ENCODE peak calls at places on chromosome 15, in ten cellular contexts. One of them, this sample, is unnamed.

GRCh38 chr15:92009162-92009561 is 155.7 kb downstream of the SLCO3A1 start:
- DNase-seq in effector memory CD8-positive, alpha-beta T cell: no peak
- DNase-seq in foreskin fibroblast: no peak
- DNase-seq in K562: no peak
- DNase-seq in NAMALWA: no peak
- DNase-seq in cardiac muscle cell: no peak
- DNase-seq in hepatic stellate cell: no peak
- DNase-seq in posterior cingulate gyrus: no peak
- DNase-seq in M059J: no peak
- DNase-seq in activated T-cell treated with anti-CD3 and anti-CD28 coated beads, Interleukin-2, amount 50 U/mL, for 72 hours: peak
- DNase-seq in this sample: no peak

GRCh38 chr15:77107068-77107467 is 36.2 kb upstream of the TSPAN3 start:
- DNase-seq in K562: no peak
- DNase-seq in activated T-cell treated with anti-CD3 and anti-CD28 coated beads, Interleukin-2, amount 50 U/mL, for 72 hours: no peak
- DNase-seq in effector memory CD8-positive, alpha-beta T cell: no peak
- DNase-seq in posterior cingulate gyrus: no peak
- DNase-seq in cardiac muscle cell: peak
- DNase-seq in hepatic stellate cell: peak
- DNase-seq in NAMALWA: no peak
- DNase-seq in M059J: no peak
- DNase-seq in foreskin fibroblast: peak
- DNase-seq in this sample: no peak

GRCh38 chr15:70033529-70034140 is 64.1 kb downstream of the TLE3 start:
- DNase-seq in foreskin fibroblast: peak
- DNase-seq in hepatic stellate cell: no peak
- DNase-seq in cardiac muscle cell: peak
- DNase-seq in effector memory CD8-positive, alpha-beta T cell: no peak
- DNase-seq in posterior cingulate gyrus: no peak
- DNase-seq in M059J: peak
- DNase-seq in NAMALWA: no peak
- DNase-seq in K562: no peak
- DNase-seq in activated T-cell treated with anti-CD3 and anti-CD28 coated beads, Interleukin-2, amount 50 U/mL, for 72 hours: no peak
- DNase-seq in this sample: no peak

GRCh38 chr15:37695719-37696118 is 238.7 kb upstream of the TMCO5A start:
- DNase-seq in NAMALWA: no peak
- DNase-seq in foreskin fibroblast: peak
- DNase-seq in M059J: peak
- DNase-seq in hepatic stellate cell: peak
- DNase-seq in effector memory CD8-positive, alpha-beta T cell: no peak
- DNase-seq in cardiac muscle cell: peak
- DNase-seq in posterior cingulate gyrus: no peak
- DNase-seq in K562: no peak
- DNase-seq in activated T-cell treated with anti-CD3 and anti-CD28 coated beads, Interleukin-2, amount 50 U/mL, for 72 hours: no peak
- DNase-seq in this sample: no peak

GRCh38 chr15:51736069-51736468 is 1.4 kb downstream of the LYSMD2 start:
- DNase-seq in cardiac muscle cell: peak
- DNase-seq in M059J: no peak
- DNase-seq in K562: no peak
- DNase-seq in hepatic stellate cell: no peak
- DNase-seq in posterior cingulate gyrus: no peak
- DNase-seq in effector memory CD8-positive, alpha-beta T cell: no peak
- DNase-seq in activated T-cell treated with anti-CD3 and anti-CD28 coated beads, Interleukin-2, amount 50 U/mL, for 72 hours: peak
- DNase-seq in NAMALWA: peak
- DNase-seq in foreskin fibroblast: peak
- DNase-seq in this sample: no peak

GRCh38 chr15:40461958-40462357 is 8.8 kb upstream of the CHST14 start:
- DNase-seq in activated T-cell treated with anti-CD3 and anti-CD28 coated beads, Interleukin-2, amount 50 U/mL, for 72 hours: no peak
- DNase-seq in K562: no peak
- DNase-seq in hepatic stellate cell: no peak
- DNase-seq in cardiac muscle cell: no peak
- DNase-seq in posterior cingulate gyrus: no peak
- DNase-seq in effector memory CD8-positive, alpha-beta T cell: no peak
- DNase-seq in NAMALWA: no peak
- DNase-seq in M059J: no peak
- DNase-seq in foreskin fibroblast: no peak
- DNase-seq in this sample: no peak

GRCh38 chr15:50830477-50831354 is 65.2 kb upstream of the SPPL2A start:
- DNase-seq in hepatic stellate cell: no peak
- DNase-seq in activated T-cell treated with anti-CD3 and anti-CD28 coated beads, Interleukin-2, amount 50 U/mL, for 72 hours: no peak
- DNase-seq in cardiac muscle cell: no peak
- DNase-seq in K562: no peak
- DNase-seq in foreskin fibroblast: no peak
- DNase-seq in NAMALWA: no peak
- DNase-seq in M059J: no peak
- DNase-seq in posterior cingulate gyrus: no peak
- DNase-seq in effector memory CD8-positive, alpha-beta T cell: no peak
- DNase-seq in this sample: no peak

GRCh38 chr15:35271371-35272043 is 186.4 kb upstream of the NANOGP8 start:
- DNase-seq in foreskin fibroblast: peak
- DNase-seq in effector memory CD8-positive, alpha-beta T cell: no peak
- DNase-seq in M059J: peak
- DNase-seq in K562: no peak
- DNase-seq in hepatic stellate cell: peak
- DNase-seq in cardiac muscle cell: no peak
- DNase-seq in NAMALWA: no peak
- DNase-seq in posterior cingulate gyrus: no peak
- DNase-seq in activated T-cell treated with anti-CD3 and anti-CD28 coated beads, Interleukin-2, amount 50 U/mL, for 72 hours: no peak
- DNase-seq in this sample: no peak

GRCh38 chr15:38683382-38684242 is 119.0 kb upstream of the RASGRP1 start:
- DNase-seq in posterior cingulate gyrus: peak
- DNase-seq in K562: peak
- DNase-seq in effector memory CD8-positive, alpha-beta T cell: peak
- DNase-seq in foreskin fibroblast: peak
- DNase-seq in activated T-cell treated with anti-CD3 and anti-CD28 coated beads, Interleukin-2, amount 50 U/mL, for 72 hours: peak
- DNase-seq in hepatic stellate cell: peak
- DNase-seq in cardiac muscle cell: peak
- DNase-seq in M059J: peak
- DNase-seq in NAMALWA: peak
- DNase-seq in this sample: peak

GRCh38 chr15:74545061-74545460 is 4.0 kb downstream of the ARID3B start:
- DNase-seq in posterior cingulate gyrus: no peak
- DNase-seq in K562: no peak
- DNase-seq in activated T-cell treated with anti-CD3 and anti-CD28 coated beads, Interleukin-2, amount 50 U/mL, for 72 hours: no peak
- DNase-seq in effector memory CD8-positive, alpha-beta T cell: no peak
- DNase-seq in cardiac muscle cell: no peak
- DNase-seq in hepatic stellate cell: no peak
- DNase-seq in M059J: no peak
- DNase-seq in NAMALWA: no peak
- DNase-seq in foreskin fibroblast: no peak
- DNase-seq in this sample: no peak

GRCh38 chr15:100335335-100335999 is 6.3 kb downstream of the ADAMTS17 start:
- DNase-seq in K562: no peak
- DNase-seq in effector memory CD8-positive, alpha-beta T cell: no peak
- DNase-seq in activated T-cell treated with anti-CD3 and anti-CD28 coated beads, Interleukin-2, amount 50 U/mL, for 72 hours: no peak
- DNase-seq in hepatic stellate cell: no peak
- DNase-seq in cardiac muscle cell: no peak
- DNase-seq in foreskin fibroblast: no peak
- DNase-seq in NAMALWA: no peak
- DNase-seq in posterior cingulate gyrus: no peak
- DNase-seq in M059J: peak
- DNase-seq in this sample: no peak

GRCh38 chr15:20345401-20345958 is 196.1 kb downstream of the GOLGA6L6 start:
- DNase-seq in activated T-cell treated with anti-CD3 and anti-CD28 coated beads, Interleukin-2, amount 50 U/mL, for 72 hours: no peak
- DNase-seq in posterior cingulate gyrus: no peak
- DNase-seq in hepatic stellate cell: peak
- DNase-seq in effector memory CD8-positive, alpha-beta T cell: no peak
- DNase-seq in M059J: no peak
- DNase-seq in NAMALWA: no peak
- DNase-seq in cardiac muscle cell: no peak
- DNase-seq in K562: peak
- DNase-seq in foreskin fibroblast: no peak
- DNase-seq in this sample: no peak

GRCh38 chr15:39075311-39075710 is 505.6 kb upstream of the THBS1 start:
- DNase-seq in effector memory CD8-positive, alpha-beta T cell: no peak
- DNase-seq in posterior cingulate gyrus: no peak
- DNase-seq in NAMALWA: no peak
- DNase-seq in activated T-cell treated with anti-CD3 and anti-CD28 coated beads, Interleukin-2, amount 50 U/mL, for 72 hours: no peak
- DNase-seq in M059J: peak
- DNase-seq in hepatic stellate cell: no peak
- DNase-seq in foreskin fibroblast: peak
- DNase-seq in K562: no peak
- DNase-seq in cardiac muscle cell: peak
- DNase-seq in this sample: no peak

GRCh38 chr15:32866486-32867312 is 148.9 kb downstream of the GREM1 start:
- DNase-seq in NAMALWA: no peak
- DNase-seq in cardiac muscle cell: no peak
- DNase-seq in hepatic stellate cell: no peak
- DNase-seq in posterior cingulate gyrus: no peak
- DNase-seq in foreskin fibroblast: no peak
- DNase-seq in effector memory CD8-positive, alpha-beta T cell: no peak
- DNase-seq in M059J: peak
- DNase-seq in K562: no peak
- DNase-seq in activated T-cell treated with anti-CD3 and anti-CD28 coated beads, Interleukin-2, amount 50 U/mL, for 72 hours: no peak
- DNase-seq in this sample: no peak

GRCh38 chr15:52797625-52798501 is 7.7 kb upstream of the ONECUT1 start:
- DNase-seq in NAMALWA: no peak
- DNase-seq in M059J: no peak
- DNase-seq in effector memory CD8-positive, alpha-beta T cell: no peak
- DNase-seq in foreskin fibroblast: no peak
- DNase-seq in hepatic stellate cell: no peak
- DNase-seq in cardiac muscle cell: no peak
- DNase-seq in activated T-cell treated with anti-CD3 and anti-CD28 coated beads, Interleukin-2, amount 50 U/mL, for 72 hours: no peak
- DNase-seq in posterior cingulate gyrus: no peak
- DNase-seq in K562: no peak
- DNase-seq in this sample: no peak

GRCh38 chr15:57310876-57311275 is 65.4 kb upstream of the CGNL1 start:
- DNase-seq in M059J: no peak
- DNase-seq in foreskin fibroblast: no peak
- DNase-seq in cardiac muscle cell: no peak
- DNase-seq in K562: no peak
- DNase-seq in effector memory CD8-positive, alpha-beta T cell: no peak
- DNase-seq in posterior cingulate gyrus: no peak
- DNase-seq in NAMALWA: no peak
- DNase-seq in hepatic stellate cell: no peak
- DNase-seq in activated T-cell treated with anti-CD3 and anti-CD28 coated beads, Interleukin-2, amount 50 U/mL, for 72 hours: no peak
- DNase-seq in this sample: no peak

GRCh38 chr15:57881972-57882371 is 175.5 kb downstream of the POLR2M start:
- DNase-seq in foreskin fibroblast: no peak
- DNase-seq in NAMALWA: no peak
- DNase-seq in posterior cingulate gyrus: no peak
- DNase-seq in effector memory CD8-positive, alpha-beta T cell: no peak
- DNase-seq in K562: no peak
- DNase-seq in M059J: no peak
- DNase-seq in hepatic stellate cell: no peak
- DNase-seq in activated T-cell treated with anti-CD3 and anti-CD28 coated beads, Interleukin-2, amount 50 U/mL, for 72 hours: no peak
- DNase-seq in cardiac muscle cell: no peak
- DNase-seq in this sample: no peak

GRCh38 chr15:55627730-55628368 is 39.7 kb upstream of the PYGO1 start:
- DNase-seq in activated T-cell treated with anti-CD3 and anti-CD28 coated beads, Interleukin-2, amount 50 U/mL, for 72 hours: no peak
- DNase-seq in M059J: peak
- DNase-seq in K562: no peak
- DNase-seq in foreskin fibroblast: peak
- DNase-seq in cardiac muscle cell: peak
- DNase-seq in NAMALWA: no peak
- DNase-seq in posterior cingulate gyrus: no peak
- DNase-seq in effector memory CD8-positive, alpha-beta T cell: no peak
- DNase-seq in hepatic stellate cell: peak
- DNase-seq in this sample: no peak

GRCh38 chr15:36458406-36458805 is 121.0 kb upstream of the CDIN1 start:
- DNase-seq in M059J: no peak
- DNase-seq in hepatic stellate cell: no peak
- DNase-seq in NAMALWA: no peak
- DNase-seq in cardiac muscle cell: peak
- DNase-seq in posterior cingulate gyrus: no peak
- DNase-seq in activated T-cell treated with anti-CD3 and anti-CD28 coated beads, Interleukin-2, amount 50 U/mL, for 72 hours: no peak
- DNase-seq in foreskin fibroblast: peak
- DNase-seq in K562: no peak
- DNase-seq in effector memory CD8-positive, alpha-beta T cell: no peak
- DNase-seq in this sample: no peak

GRCh38 chr15:49688135-49688790 is 67.4 kb downstream of the DTWD1 start:
- DNase-seq in NAMALWA: no peak
- DNase-seq in hepatic stellate cell: no peak
- DNase-seq in foreskin fibroblast: peak
- DNase-seq in K562: no peak
- DNase-seq in activated T-cell treated with anti-CD3 and anti-CD28 coated beads, Interleukin-2, amount 50 U/mL, for 72 hours: no peak
- DNase-seq in M059J: no peak
- DNase-seq in posterior cingulate gyrus: peak
- DNase-seq in effector memory CD8-positive, alpha-beta T cell: no peak
- DNase-seq in cardiac muscle cell: peak
- DNase-seq in this sample: no peak

GRCh38 chr15:73225358-73226015 is 143.3 kb downstream of the HCN4 start:
- DNase-seq in hepatic stellate cell: no peak
- DNase-seq in effector memory CD8-positive, alpha-beta T cell: peak
- DNase-seq in posterior cingulate gyrus: no peak
- DNase-seq in K562: peak
- DNase-seq in cardiac muscle cell: no peak
- DNase-seq in activated T-cell treated with anti-CD3 and anti-CD28 coated beads, Interleukin-2, amount 50 U/mL, for 72 hours: peak
- DNase-seq in NAMALWA: no peak
- DNase-seq in foreskin fibroblast: no peak
- DNase-seq in M059J: peak
- DNase-seq in this sample: no peak

GRCh38 chr15:68419301-68420175 is 12.4 kb downstream of the ITGA11 start:
- DNase-seq in M059J: peak
- DNase-seq in effector memory CD8-positive, alpha-beta T cell: no peak
- DNase-seq in NAMALWA: no peak
- DNase-seq in K562: no peak
- DNase-seq in hepatic stellate cell: no peak
- DNase-seq in foreskin fibroblast: peak
- DNase-seq in posterior cingulate gyrus: no peak
- DNase-seq in activated T-cell treated with anti-CD3 and anti-CD28 coated beads, Interleukin-2, amount 50 U/mL, for 72 hours: no peak
- DNase-seq in cardiac muscle cell: no peak
- DNase-seq in this sample: no peak

GRCh38 chr15:66899555-66900350 is 165.6 kb upstream of the SMAD3 start:
- DNase-seq in K562: no peak
- DNase-seq in NAMALWA: no peak
- DNase-seq in effector memory CD8-positive, alpha-beta T cell: no peak
- DNase-seq in hepatic stellate cell: peak
- DNase-seq in activated T-cell treated with anti-CD3 and anti-CD28 coated beads, Interleukin-2, amount 50 U/mL, for 72 hours: no peak
- DNase-seq in posterior cingulate gyrus: no peak
- DNase-seq in foreskin fibroblast: peak
- DNase-seq in cardiac muscle cell: no peak
- DNase-seq in M059J: peak
- DNase-seq in this sample: no peak

GRCh38 chr15:91258436-91258779 is 158.4 kb downstream of the SV2B start:
- DNase-seq in cardiac muscle cell: no peak
- DNase-seq in K562: no peak
- DNase-seq in NAMALWA: peak
- DNase-seq in posterior cingulate gyrus: no peak
- DNase-seq in activated T-cell treated with anti-CD3 and anti-CD28 coated beads, Interleukin-2, amount 50 U/mL, for 72 hours: peak
- DNase-seq in foreskin fibroblast: no peak
- DNase-seq in hepatic stellate cell: no peak
- DNase-seq in M059J: peak
- DNase-seq in effector memory CD8-positive, alpha-beta T cell: no peak
- DNase-seq in this sample: no peak

GRCh38 chr15:74156678-74157411 is 16.7 kb upstream of the ISLR start:
- DNase-seq in NAMALWA: no peak
- DNase-seq in cardiac muscle cell: peak
- DNase-seq in hepatic stellate cell: peak
- DNase-seq in M059J: no peak
- DNase-seq in activated T-cell treated with anti-CD3 and anti-CD28 coated beads, Interleukin-2, amount 50 U/mL, for 72 hours: no peak
- DNase-seq in posterior cingulate gyrus: peak
- DNase-seq in effector memory CD8-positive, alpha-beta T cell: no peak
- DNase-seq in K562: no peak
- DNase-seq in foreskin fibroblast: no peak
- DNase-seq in this sample: no peak

GRCh38 chr15:96351801-96352593 is 21.5 kb downstream of the NR2F2 start:
- DNase-seq in activated T-cell treated with anti-CD3 and anti-CD28 coated beads, Interleukin-2, amount 50 U/mL, for 72 hours: no peak
- DNase-seq in cardiac muscle cell: no peak
- DNase-seq in M059J: no peak
- DNase-seq in posterior cingulate gyrus: no peak
- DNase-seq in effector memory CD8-positive, alpha-beta T cell: no peak
- DNase-seq in hepatic stellate cell: no peak
- DNase-seq in K562: no peak
- DNase-seq in foreskin fibroblast: peak
- DNase-seq in NAMALWA: no peak
- DNase-seq in this sample: no peak

GRCh38 chr15:32849769-32850668 is 132.2 kb downstream of the GREM1 start:
- DNase-seq in M059J: peak
- DNase-seq in activated T-cell treated with anti-CD3 and anti-CD28 coated beads, Interleukin-2, amount 50 U/mL, for 72 hours: no peak
- DNase-seq in posterior cingulate gyrus: no peak
- DNase-seq in NAMALWA: no peak
- DNase-seq in K562: no peak
- DNase-seq in effector memory CD8-positive, alpha-beta T cell: no peak
- DNase-seq in foreskin fibroblast: peak
- DNase-seq in cardiac muscle cell: peak
- DNase-seq in hepatic stellate cell: peak
- DNase-seq in this sample: no peak

GRCh38 chr15:55742927-55743614 is at the start of gene PRTG:
- DNase-seq in K562: peak
- DNase-seq in M059J: peak
- DNase-seq in effector memory CD8-positive, alpha-beta T cell: no peak
- DNase-seq in cardiac muscle cell: peak
- DNase-seq in hepatic stellate cell: peak
- DNase-seq in posterior cingulate gyrus: peak
- DNase-seq in foreskin fibroblast: peak
- DNase-seq in NAMALWA: no peak
- DNase-seq in activated T-cell treated with anti-CD3 and anti-CD28 coated beads, Interleukin-2, amount 50 U/mL, for 72 hours: no peak
- DNase-seq in this sample: no peak